ENCODE peak calls at places on chromosomes 7 and 10, in nine cellular contexts. Z is fibroblast of lung, U is HCT116, N is MM.1S, S is spleen, C is mammary epithelial cell, D is mesendoderm, L is suprapubic skin, M is IMR-90. R is an unnamed sample. For H3K27me3 and H3K4me1, the result is how much of the 10 kb centered on the place peaks cover.

GRCh38 chr10:43336061-43336460 is 35.4 kb upstream of the FXYD4 start:
- DNase-seq in Z (no peak), U (no peak), N (no peak), S (no peak), C (no peak), D (no peak), L (no peak), M (no peak), R (no peak)

GRCh38 chr10:52308251-52309031 is 5.6 kb upstream of the DKK1 start:
- DNase-seq in Z (peak), U (no peak), N (peak), S (peak), C (peak), D (peak), L (peak), M (peak), R (peak)

GRCh38 chr7:28748934-28749584 is 209.1 kb downstream of the TRIL start:
- DNase-seq in Z (peak), U (peak), N (no peak), S (peak), C (peak), D (peak), L (peak), M (peak), R (peak)

GRCh38 chr7:50416509-50417299 is 33.4 kb downstream of the FIGNL1 start:
- DNase-seq in Z (no peak), U (no peak), N (peak), S (peak), C (no peak), D (peak), L (no peak), M (no peak), R (no peak)

GRCh38 chr10:96724621-96725020 is 4.3 kb upstream of the PIK3AP1 start:
- DNase-seq in Z (no peak), U (no peak), N (no peak), S (no peak), C (no peak), D (no peak), L (no peak), M (no peak), R (no peak)

GRCh38 chr7:5997210-5997808 is 11.5 kb downstream of the PMS2 start:
- DNase-seq in Z (peak), U (no peak), N (peak), S (no peak), C (peak), D (peak), L (no peak), M (peak), R (no peak)

GRCh38 chr10:34537629-34538231 is 277.4 kb downstream of the PARD3 start:
- DNase-seq in Z (no peak), U (no peak), N (peak), S (no peak), C (no peak), D (no peak), L (no peak), M (no peak), R (no peak)

GRCh38 chr7:116728413-116728812 is 56.4 kb downstream of the MET start:
- DNase-seq in Z (no peak), U (no peak), N (peak), S (no peak), C (no peak), D (peak), L (no peak), M (no peak), R (no peak)

GRCh38 chr7:133705596-133705995 is 421.5 kb upstream of the LRGUK start:
- DNase-seq in Z (peak), U (peak), N (no peak), S (no peak), C (peak), D (no peak), L (no peak), M (peak), R (no peak)

GRCh38 chr7:1562611-1563051 is 6.6 kb upstream of the TMEM184A start:
- DNase-seq in Z (peak), U (no peak), N (no peak), S (no peak), C (no peak), D (no peak), L (no peak), M (peak), R (peak)

GRCh38 chr10:58775960-58776574 is 263.4 kb downstream of the BICC1 start:
- DNase-seq in Z (peak), U (no peak), N (no peak), S (no peak), C (peak), D (peak), L (no peak), M (peak), R (no peak)

GRCh38 chr7:18019562-18019961 is 8.1 kb downstream of the PRPS1L1 start:
- DNase-seq in Z (peak), U (peak), N (no peak), S (no peak), C (peak), D (peak), L (no peak), M (peak), R (no peak)

GRCh38 chr7:101977249-101977648 is 159.8 kb downstream of the CUX1 start:
- DNase-seq in Z (no peak), U (no peak), N (no peak), S (no peak), C (no peak), D (no peak), L (no peak), M (no peak), R (no peak)

GRCh38 chr10:31604141-31604540 is 285.1 kb downstream of the ZEB1 start:
- DNase-seq in Z (no peak), U (no peak), N (no peak), S (no peak), C (no peak), D (peak), L (no peak), M (peak), R (peak)

DNA sequence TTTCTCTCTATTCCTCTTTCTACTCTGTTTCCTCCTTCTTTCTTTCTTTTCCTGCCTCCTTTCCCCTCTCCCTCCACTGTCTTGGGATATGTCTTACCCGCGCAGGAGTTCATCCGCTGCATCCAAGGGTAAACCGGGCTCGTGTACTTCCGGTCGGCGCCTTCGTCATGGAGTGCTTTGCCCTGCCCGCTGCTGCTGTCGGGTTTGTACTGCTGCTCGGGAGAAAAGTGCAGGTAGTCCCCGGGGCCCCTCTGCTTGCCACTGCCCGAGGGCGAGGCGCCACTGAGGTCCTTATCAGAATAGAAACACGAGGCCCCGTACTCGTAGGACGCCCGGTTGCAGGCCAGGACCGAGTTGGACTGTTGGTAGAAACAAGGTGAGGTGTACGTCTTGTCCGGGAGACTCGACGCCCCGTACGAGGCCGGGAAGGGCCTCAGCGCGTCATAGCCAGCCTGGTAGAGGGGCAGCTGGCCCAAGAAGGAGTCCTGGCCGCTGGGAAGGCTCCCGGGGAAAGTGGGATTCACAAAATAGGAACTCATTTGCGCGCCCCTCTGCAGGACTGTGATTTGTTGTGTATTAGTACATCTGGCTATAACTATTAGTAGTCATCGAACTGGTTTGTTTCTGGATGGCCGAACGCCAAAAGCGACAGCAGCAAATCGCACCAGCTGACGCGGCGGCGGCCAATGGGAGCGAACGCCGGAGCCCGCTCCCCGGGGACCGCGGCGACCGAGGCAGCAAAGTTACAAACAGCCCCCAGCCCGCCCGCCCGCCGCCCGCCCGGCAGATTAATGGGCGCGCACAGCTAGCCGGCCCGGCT is at the start of gene HOXA6:
- DNase-seq in Z (no peak), U (no peak), N (no peak), S (peak), C (peak), D (no peak), L (peak), M (peak), R (peak)
- H3K27me3 ChIP-seq in Z (under half), U (under half), N (under half), S (under half), C (under half), D (half or more), L (under half), M (under half), R (under half)

GRCh38 chr10:132229096-132229495 is 42.3 kb downstream of the DPYSL4 start:
- DNase-seq in Z (no peak), U (no peak), N (no peak), S (no peak), C (no peak), D (no peak), L (no peak), M (no peak), R (no peak)

GRCh38 chr10:132228616-132229015 is 41.9 kb downstream of the DPYSL4 start:
- DNase-seq in Z (no peak), U (no peak), N (no peak), S (no peak), C (no peak), D (no peak), L (no peak), M (no peak), R (no peak)

GRCh38 chr10:132230557-132231210 is 43.9 kb downstream of the DPYSL4 start:
- DNase-seq in Z (no peak), U (no peak), N (no peak), S (no peak), C (no peak), D (no peak), L (no peak), M (no peak), R (no peak)

GRCh38 chr10:132231656-132232552 is 45.2 kb downstream of the DPYSL4 start:
- DNase-seq in Z (no peak), U (no peak), N (no peak), S (no peak), C (no peak), D (no peak), L (no peak), M (no peak), R (no peak)

GRCh38 chr10:132229834-132230556 is 43.2 kb downstream of the DPYSL4 start:
- DNase-seq in Z (peak), U (no peak), N (no peak), S (peak), C (no peak), D (no peak), L (no peak), M (no peak), R (no peak)
- H3K4me3 ChIP-seq in Z (no peak), U (no peak), N (no peak), S (peak), C (peak), D (no peak), L (peak), M (no peak), R (peak)

GRCh38 chr10:130871406-130871805 is 440.1 kb downstream of the TCERG1L start:
- DNase-seq in Z (no peak), U (no peak), N (no peak), S (no peak), C (no peak), D (no peak), L (no peak), M (no peak), R (no peak)

GRCh38 chr10:130869179-130869841 is 442.2 kb downstream of the TCERG1L start:
- DNase-seq in Z (no peak), U (no peak), N (no peak), S (no peak), C (no peak), D (no peak), L (no peak), M (no peak), R (no peak)

GRCh38 chr10:130864951-130865350 is 446.6 kb downstream of the TCERG1L start:
- DNase-seq in Z (no peak), U (no peak), N (no peak), S (no peak), C (no peak), D (no peak), L (no peak), M (no peak), R (no peak)

GRCh38 chr10:130866857-130867256 is 444.7 kb downstream of the TCERG1L start:
- DNase-seq in Z (no peak), U (no peak), N (no peak), S (no peak), C (no peak), D (no peak), L (no peak), M (no peak), R (no peak)

DNA sequence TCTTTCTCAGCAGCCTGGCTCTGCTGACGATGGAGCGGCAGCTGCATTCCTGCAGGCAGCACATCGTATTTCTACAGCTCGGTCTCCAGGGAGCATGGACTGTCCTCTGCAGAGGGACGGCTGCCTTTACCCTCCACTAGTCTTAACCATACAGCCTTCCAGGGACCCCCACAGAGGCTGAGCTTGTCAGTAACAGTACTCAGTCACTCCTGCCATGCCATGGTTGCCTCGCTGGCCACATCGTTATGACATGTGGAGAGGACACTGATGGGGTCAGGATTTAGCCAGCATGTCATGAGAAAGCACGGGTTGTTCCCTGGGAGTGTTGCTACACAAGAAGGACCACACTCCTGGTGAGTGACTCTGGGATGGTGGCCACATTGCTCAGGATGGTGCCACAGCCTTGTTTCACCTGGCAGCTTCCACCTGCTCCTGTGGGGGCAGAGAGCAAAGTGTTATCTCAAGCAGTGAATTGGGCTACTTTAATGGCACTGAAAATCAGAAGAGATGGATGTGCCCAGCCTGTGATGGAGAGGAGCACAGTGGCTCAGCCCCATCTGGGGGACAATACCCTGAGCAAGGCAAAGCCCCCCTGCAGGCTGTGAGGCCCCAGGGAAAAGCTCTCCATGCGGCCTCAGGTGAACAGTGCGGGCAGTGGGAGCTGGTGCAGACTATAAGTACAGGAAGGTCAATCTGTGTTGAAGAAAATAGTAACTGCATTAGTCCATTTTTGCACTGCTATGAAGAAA is 443.9 kb downstream of the TCERG1L start:
- DNase-seq in Z (no peak), U (no peak), N (no peak), S (no peak), C (no peak), D (no peak), L (no peak), M (no peak), R (no peak)
- H3K4me1 ChIP-seq in Z (under half), U (under half), N (under half), S (under half), C (under half), D (under half), L (under half), M (under half), R (under half)

GRCh38 chr10:93756128-93756517 is 1.6 kb upstream of the LGI1 start:
- DNase-seq in Z (no peak), U (no peak), N (no peak), S (no peak), C (no peak), D (no peak), L (no peak), M (no peak), R (no peak)

GRCh38 chr10:93753621-93754250 is 4.0 kb upstream of the LGI1 start:
- DNase-seq in Z (no peak), U (no peak), N (no peak), S (no peak), C (no peak), D (peak), L (no peak), M (no peak), R (no peak)

GRCh38 chr10:93752761-93753160 is 5.0 kb upstream of the LGI1 start:
- DNase-seq in Z (peak), U (peak), N (no peak), S (no peak), C (peak), D (peak), L (no peak), M (peak), R (no peak)

GRCh38 chr10:93755443-93756127 is 2.2 kb upstream of the LGI1 start:
- DNase-seq in Z (no peak), U (no peak), N (no peak), S (no peak), C (no peak), D (no peak), L (no peak), M (no peak), R (no peak)

DNA sequence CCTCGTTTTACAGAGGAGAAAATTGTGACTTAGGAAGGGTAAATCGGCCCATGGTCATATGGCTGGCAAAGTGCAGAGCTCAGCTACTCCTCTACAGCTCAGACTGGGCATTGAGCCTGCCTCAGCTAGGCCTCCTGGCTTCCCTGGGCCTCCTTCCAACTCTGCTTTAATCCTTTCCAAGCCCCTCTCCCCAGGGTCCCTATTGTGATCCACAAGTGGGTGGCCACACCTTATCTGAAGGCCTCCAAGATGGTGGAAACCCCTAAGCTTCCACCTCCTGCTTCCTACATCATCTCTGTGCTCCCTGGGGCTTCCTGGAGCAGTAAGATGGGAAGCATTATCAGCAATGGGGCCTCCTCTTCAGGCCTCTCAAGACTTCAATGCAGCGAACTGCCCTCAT is 3.0 kb upstream of the LGI1 start:
- DNase-seq in Z (no peak), U (no peak), N (no peak), S (no peak), C (no peak), D (peak), L (no peak), M (no peak), R (no peak)
- H3K27me3 ChIP-seq in Z (under half), U (under half), N (under half), S (under half), C (under half), D (under half), L (under half), M (under half), R (under half)

GRCh38 chr7:24715171-24715570 is 42.1 kb downstream of the GSDME start:
- DNase-seq in Z (no peak), U (no peak), N (no peak), S (peak), C (no peak), D (no peak), L (no peak), M (no peak), R (no peak)

GRCh38 chr7:24717247-24717622 is 40.0 kb downstream of the GSDME start:
- DNase-seq in Z (no peak), U (no peak), N (no peak), S (peak), C (no peak), D (no peak), L (no peak), M (no peak), R (no peak)

GRCh38 chr7:24716480-24717246 is 40.6 kb downstream of the GSDME start:
- DNase-seq in Z (no peak), U (no peak), N (no peak), S (peak), C (no peak), D (no peak), L (no peak), M (no peak), R (no peak)

GRCh38 chr7:24714676-24715010 is 42.6 kb downstream of the GSDME start:
- DNase-seq in Z (no peak), U (no peak), N (no peak), S (peak), C (no peak), D (no peak), L (no peak), M (no peak), R (no peak)

GRCh38 chr7:24715661-24716479 is 41.4 kb downstream of the GSDME start:
- DNase-seq in Z (peak), U (peak), N (peak), S (peak), C (no peak), D (peak), L (no peak), M (peak), R (no peak)
- H3K4me3 ChIP-seq in Z (no peak), U (no peak), N (no peak), S (no peak), C (no peak), D (no peak), L (no peak), M (no peak), R (no peak)

DNA sequence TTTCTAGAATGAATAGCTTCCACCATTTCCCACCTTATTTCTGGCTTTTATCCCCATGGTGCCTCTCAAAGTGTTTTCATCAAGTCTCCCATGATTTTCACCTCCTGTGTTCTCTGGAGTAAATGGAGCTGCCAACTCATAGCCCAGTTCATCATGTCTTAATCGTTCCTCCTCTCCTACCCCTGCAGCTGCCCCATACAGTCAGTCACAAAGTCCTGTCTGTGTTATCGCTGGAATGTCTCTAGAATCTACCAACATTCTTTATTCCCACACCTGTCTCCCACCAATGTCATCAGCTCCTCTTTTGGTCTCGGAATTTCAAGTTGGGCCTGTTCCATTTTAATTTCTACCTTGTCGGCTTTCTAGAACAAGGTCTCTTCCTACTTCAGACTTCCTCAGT is 178.9 kb downstream of the MLLT10 start:
- DNase-seq in Z (no peak), U (no peak), N (no peak), S (no peak), C (no peak), D (peak), L (no peak), M (no peak), R (no peak)
- H3K4me1 ChIP-seq in Z (under half), U (under half), N (under half), S (under half), C (under half), D (under half), L (under half), M (under half), R (under half)

DNA sequence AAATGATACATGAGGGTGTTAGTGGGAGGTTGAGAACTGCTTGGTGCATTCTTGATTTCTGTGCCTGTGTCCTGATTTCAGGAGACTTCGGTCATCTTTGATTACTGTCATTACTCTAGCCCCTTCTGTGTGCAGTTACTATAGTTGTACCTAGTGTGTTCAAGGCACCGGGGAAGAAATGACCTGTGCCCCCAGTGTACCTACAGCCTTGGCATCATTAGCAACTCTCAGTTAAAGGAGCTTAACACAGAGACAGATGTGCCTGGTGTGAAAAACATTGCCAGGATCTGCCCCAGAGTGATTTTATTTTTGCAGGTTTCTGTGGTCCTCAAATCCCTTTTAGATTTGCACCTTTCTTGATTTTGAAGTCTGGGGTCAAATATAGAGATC is 62.2 kb downstream of the ARID5B start:
- DNase-seq in Z (no peak), U (no peak), N (no peak), S (no peak), C (no peak), D (no peak), L (no peak), M (no peak), R (no peak)
- H3K27me3 ChIP-seq in Z (under half), U (under half), N (under half), S (under half), C (under half), D (under half), L (under half), M (under half), R (under half)

GRCh38 chr10:133356549-133356948 is 1.3 kb downstream of the FUOM start:
- DNase-seq in Z (no peak), U (no peak), N (no peak), S (no peak), C (no peak), D (no peak), L (no peak), M (no peak), R (peak)
- H3K4me3 ChIP-seq in Z (peak), U (peak), N (no peak), S (peak), C (peak), D (peak), L (peak), M (peak), R (peak)